ENCODE peak calls at places on chromosomes 4 and X, in seven cellular contexts. J is stimulated activated CD8-positive, alpha-beta memory T cell treated with anti-CD3 and anti-CD28 coated beads, Interleukin-4, amount 100 ng/mL, for 48 hours; B is activated CD4-positive, alpha-beta T cell treated with anti-CD3 and anti-CD28 coated beads for 36 hours; I is mammary epithelial cell; E is NCI-H1092; O is ELR; U is H4. A is an unnamed sample.

GRCh38 chr4:911871-912490 is 20.1 kb downstream of the GAK start:
- DNase-seq in O (no peak), U (no peak), J (no peak), I (no peak), E (no peak), B (no peak), A (no peak)

GRCh38 chrX:43380704-43381103 is 275.4 kb upstream of the MAOA start:
- DNase-seq in U (no peak), E (no peak), O (no peak), J (no peak), I (no peak), B (no peak), A (no peak)

GRCh38 chr4:72397314-72397713 is 171.7 kb downstream of the ADAMTS3 start:
- DNase-seq in J (no peak), U (no peak), O (no peak), E (no peak), B (no peak), I (no peak), A (no peak)

GRCh38 chrX:149758068-149758714 is 15.7 kb upstream of the HSFX1 start:
- DNase-seq in I (no peak), E (no peak), U (no peak), J (no peak), O (no peak), B (no peak), A (no peak)

GRCh38 chrX:24149346-24150050 is at the start of gene ZFX:
- DNase-seq in J (peak; percentile 65), B (peak; percentile 75), I (peak; percentile 67), O (peak; percentile 55), E (peak; percentile 13), U (peak; percentile 7), A (peak; percentile 45)

GRCh38 chr4:117134386-117134785 is 49.0 kb upstream of the TRAM1L1 start:
- DNase-seq in O (peak; percentile 71), E (no peak), B (no peak), J (no peak), U (peak; percentile 91), I (peak; percentile 71), A (peak; percentile 57)

GRCh38 chr4:25903905-25904747 is 9.9 kb upstream of the SMIM20 start:
- DNase-seq in E (no peak), B (no peak), U (no peak), O (no peak), I (no peak), J (no peak), A (no peak)

GRCh38 chrX:123685273-123685672 is 47.6 kb downstream of the THOC2 start:
- DNase-seq in U (no peak), J (no peak), O (no peak), E (no peak), I (no peak), B (no peak), A (no peak)

GRCh38 chr4:108950158-108950915 is 187.5 kb upstream of the ETNPPL start:
- DNase-seq in B (no peak), U (no peak), J (no peak), E (no peak), O (no peak), I (no peak), A (no peak)

GRCh38 chr4:21181716-21182115 is 481.5 kb downstream of the PACRGL start:
- DNase-seq in E (no peak), O (no peak), J (no peak), I (peak; percentile 13), B (no peak), U (peak; percentile 38), A (no peak)

GRCh38 chr4:128570380-128570779 is 239.1 kb upstream of the JADE1 start:
- DNase-seq in B (no peak), J (no peak), O (peak; percentile 68), E (no peak), U (peak; percentile 32), I (peak; percentile 40), A (no peak)

GRCh38 chr4:26346203-26346620 is 25.4 kb downstream of the RBPJ start:
- DNase-seq in I (no peak), J (no peak), U (peak; percentile 30), E (no peak), B (no peak), O (no peak), A (no peak)

GRCh38 chrX:102627640-102628039 is 23.6 kb upstream of the GPRASP1 start:
- DNase-seq in E (no peak), J (no peak), U (no peak), I (no peak), O (no peak), B (peak; percentile 4), A (no peak)

GRCh38 chr4:153337686-153338085 is 6.8 kb upstream of the MND1 start:
- DNase-seq in U (no peak), E (no peak), J (no peak), I (no peak), O (no peak), B (no peak), A (no peak)

GRCh38 chrX:67652581-67652980 is 108.8 kb downstream of the AR start:
- DNase-seq in B (no peak), U (no peak), I (no peak), O (no peak), J (no peak), E (no peak), A (no peak)

GRCh38 chr4:13627185-13627605 is 330 bp downstream of the BOD1L1 start:
- DNase-seq in U (no peak), O (peak; percentile 43), I (no peak), J (peak; percentile 51), E (no peak), B (peak; percentile 58), A (no peak)

GRCh38 chrX:72127332-72127731 is 4.4 kb downstream of the RTL5 start:
- DNase-seq in I (no peak), E (no peak), O (no peak), J (no peak), B (no peak), U (no peak), A (no peak)

GRCh38 chrX:39149761-39150160 is 348.5 kb downstream of the MID1IP1 start:
- DNase-seq in E (peak; percentile 74), O (peak; percentile 23), J (peak; percentile 80), B (peak; percentile 81), I (peak; percentile 12), U (peak; percentile 37), A (peak; percentile 30)

GRCh38 chrX:136035663-136036062 is 50.4 kb downstream of the SLC9A6 start:
- DNase-seq in J (no peak), U (no peak), O (no peak), E (no peak), I (no peak), B (no peak), A (no peak)

GRCh38 chr4:102574317-102574716 is 73.2 kb downstream of the NFKB1 start:
- DNase-seq in J (no peak), B (no peak), U (no peak), E (no peak), I (no peak), O (no peak), A (no peak)

GRCh38 chr4:73698217-73698616 is 42.2 kb upstream of the CXCL8 start:
- DNase-seq in O (peak; percentile 32), U (peak; percentile 11), E (no peak), J (no peak), B (no peak), I (peak; percentile 87), A (no peak)

GRCh38 chr4:174707897-174708296 is 121.2 kb downstream of the GLRA3 start:
- DNase-seq in I (no peak), E (no peak), J (no peak), O (no peak), U (no peak), B (no peak), A (peak; percentile 3)

GRCh38 chr4:154877110-154877760 is 96.2 kb downstream of the RBM46 start:
- DNase-seq in O (peak; percentile 15), B (no peak), I (peak; percentile 47), U (peak; percentile 55), J (no peak), E (no peak), A (peak; percentile 3)

GRCh38 chrX:129654652-129655546 is at the start of gene APLN:
- DNase-seq in O (peak; percentile 52), U (peak; percentile 16), B (peak; percentile 34), E (peak; percentile 51), I (peak; percentile 30), J (no peak), A (no peak)

GRCh38 chr4:3607690-3608514 is 75.7 kb upstream of the LRPAP1 start:
- DNase-seq in E (peak; percentile 82), I (no peak), J (no peak), U (no peak), O (no peak), B (no peak), A (no peak)

GRCh38 chr4:147318581-147318980 is 162.3 kb upstream of the EDNRA start:
- DNase-seq in B (no peak), U (no peak), E (no peak), J (no peak), I (no peak), O (no peak), A (no peak)

GRCh38 chr4:3418029-3418762 is 23.6 kb upstream of the HGFAC start:
- DNase-seq in E (no peak), U (no peak), I (no peak), O (no peak), J (no peak), B (no peak), A (no peak)

GRCh38 chr4:7470522-7471128 is 35.9 kb upstream of the PSAPL1 start:
- DNase-seq in E (no peak), J (no peak), I (no peak), B (no peak), U (no peak), O (no peak), A (no peak)